ENCODE peak calls at places on chromosomes 1 and 21, in ten cellular contexts. I is ovary, Y is GM12865, T is coronary artery, M is WTC11, F is choroid plexus epithelial cell, O is transverse colon, V is astrocyte, U is lower leg skin, Z is tibial artery. G is an unnamed sample.

GRCh38 chr1:184610872-184611614 is 143.6 kb downstream of the EDEM3 start:
- DNase-seq in I (no peak), Y (no peak), T (no peak), M (no peak), F (no peak), O (no peak), V (no peak), U (no peak), Z (no peak), G (no peak)

GRCh38 chr1:41537788-41538351 is 53.4 kb upstream of the EDN2 start:
- DNase-seq in I (peak; percentile 70), Y (no peak), T (peak; percentile 85), M (no peak), F (peak; percentile 91), O (peak; percentile 58), V (peak; percentile 66), U (peak; percentile 86), Z (peak; percentile 77), G (no peak)

GRCh38 chr1:87826639-87827345 is 498.1 kb downstream of the LMO4 start:
- DNase-seq in I (peak; percentile 31), Y (peak; percentile 76), T (no peak), M (no peak), F (peak; percentile 97), O (peak; percentile 34), V (peak; percentile 10), U (peak; percentile 84), Z (peak; percentile 39), G (peak; percentile 38)

GRCh38 chr1:92484472-92485373 is 2.0 kb downstream of the GFI1 start:
- DNase-seq in I (peak; percentile 21), Y (peak; percentile 82), T (no peak), M (peak; percentile 66), F (no peak), O (peak; percentile 69), V (no peak), U (no peak), Z (no peak), G (peak; percentile 62)

GRCh38 chr1:109240158-109241152 is 8.9 kb upstream of the CELSR2 start:
- DNase-seq in I (peak; percentile 79), Y (no peak), T (no peak), M (peak; percentile 70), F (peak; percentile 79), O (peak; percentile 53), V (peak; percentile 49), U (peak; percentile 93), Z (no peak), G (no peak)

GRCh38 chr1:96792220-96792619 is 70.6 kb downstream of the PTBP2 start:
- DNase-seq in I (no peak), Y (no peak), T (no peak), M (no peak), F (no peak), O (no peak), V (no peak), U (no peak), Z (no peak), G (no peak)

GRCh38 chr1:220338759-220339158 is 66.5 kb upstream of the RAB3GAP2 start:
- DNase-seq in I (no peak), Y (no peak), T (no peak), M (no peak), F (no peak), O (no peak), V (no peak), U (no peak), Z (no peak), G (no peak)

GRCh38 chr1:66395202-66396061 is 138.5 kb upstream of the SGIP1 start:
- DNase-seq in I (no peak), Y (peak; percentile 70), T (no peak), M (no peak), F (peak; percentile 51), O (no peak), V (no peak), U (no peak), Z (no peak), G (peak; percentile 18)

GRCh38 chr1:187300093-187300492 is 471.3 kb downstream of the PLA2G4A start:
- DNase-seq in I (no peak), Y (no peak), T (no peak), M (no peak), F (no peak), O (no peak), V (no peak), U (no peak), Z (no peak), G (no peak)

GRCh38 chr1:59043796-59044195 is 253.1 kb upstream of the FGGY start:
- DNase-seq in I (no peak), Y (no peak), T (no peak), M (no peak), F (peak; percentile 93), O (peak; percentile 69), V (peak; percentile 86), U (peak; percentile 92), Z (peak; percentile 69), G (no peak)

GRCh38 chr1:230772457-230773395 is 25.5 kb downstream of the CAPN9 start:
- DNase-seq in I (peak; percentile 44), Y (no peak), T (no peak), M (no peak), F (peak; percentile 86), O (no peak), V (peak; percentile 34), U (no peak), Z (peak; percentile 33), G (no peak)

GRCh38 chr1:219049411-219049943 is 124.2 kb upstream of the LYPLAL1 start:
- DNase-seq in I (no peak), Y (no peak), T (no peak), M (no peak), F (no peak), O (no peak), V (no peak), U (no peak), Z (no peak), G (no peak)

GRCh38 chr1:235018161-235018560 is 110.5 kb downstream of the TOMM20 start:
- DNase-seq in I (no peak), Y (no peak), T (no peak), M (no peak), F (peak; percentile 94), O (no peak), V (peak; percentile 99), U (peak; percentile 88), Z (no peak), G (no peak)

GRCh38 chr1:150516616-150517015 is 1.1 kb downstream of the FALEC start:
- DNase-seq in I (no peak), Y (peak; percentile 39), T (no peak), M (no peak), F (peak; percentile 72), O (no peak), V (no peak), U (no peak), Z (no peak), G (peak; percentile 46)

GRCh38 chr1:167763525-167764220 is 41.9 kb downstream of the MPZL1 start:
- DNase-seq in I (no peak), Y (no peak), T (no peak), M (no peak), F (no peak), O (no peak), V (peak; percentile 22), U (no peak), Z (no peak), G (no peak)

GRCh38 chr1:234731371-234732085 is 121.5 kb upstream of the IRF2BP2 start:
- DNase-seq in I (no peak), Y (peak; percentile 82), T (peak; percentile 71), M (no peak), F (peak; percentile 63), O (no peak), V (peak; percentile 92), U (no peak), Z (no peak), G (peak; percentile 78)

GRCh38 chr1:109567823-109568222 is 19.4 kb downstream of the GNAI3 start:
- DNase-seq in I (no peak), Y (no peak), T (no peak), M (no peak), F (no peak), O (no peak), V (no peak), U (no peak), Z (no peak), G (no peak)

DNA sequence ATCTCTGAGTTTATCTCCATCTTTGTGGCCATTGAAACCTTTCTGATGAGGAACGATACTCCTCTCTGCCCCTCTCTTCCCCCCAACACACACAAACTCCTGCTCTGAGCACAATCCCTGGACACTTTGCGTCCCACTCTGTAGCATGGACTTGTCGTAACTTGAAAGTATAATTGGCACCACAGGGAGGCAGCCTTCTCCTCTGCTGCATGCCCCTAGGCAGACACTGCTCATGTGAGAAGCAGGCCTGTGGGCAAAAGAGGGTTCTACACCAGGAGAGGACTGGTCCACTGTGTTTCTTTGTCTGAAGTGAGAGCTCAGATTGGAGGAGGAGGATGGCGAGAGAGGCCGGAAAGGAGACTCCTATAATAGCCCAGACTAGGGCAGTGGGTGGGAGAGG is 3.8 kb upstream of the PARS2 start:
- DNase-seq in I (no peak), Y (peak; percentile 18), T (no peak), M (no peak), F (peak; percentile 33), O (peak; percentile 28), V (no peak), U (no peak), Z (no peak), G (no peak)
- TF ChIP-seq CTCF in I (no peak), Y (no peak), T (no peak), M (no peak), F (peak; percentile 33), O (peak; percentile 48), V (peak; percentile 11), U (no peak), Z (no peak), G (no peak)

GRCh38 chr21:34801519-34802132 is 132.8 kb downstream of the CLIC6 start:
- DNase-seq in I (no peak), Y (peak; percentile 62), T (no peak), M (peak; percentile 43), F (peak; percentile 54), O (no peak), V (no peak), U (no peak), Z (no peak), G (peak; percentile 61)
- TF ChIP-seq CTCF in I (no peak), Y (peak; percentile 66), T (no peak), M (no peak), F (peak; percentile 60), O (no peak), V (peak; percentile 9), U (no peak), Z (no peak), G (peak; percentile 69)

GRCh38 chr1:10033359-10033845 is 644 bp downstream of the UBE4B start:
- DNase-seq in I (peak; percentile 43), Y (peak; percentile 24), T (no peak), M (peak; percentile 25), F (peak; percentile 47), O (peak; percentile 25), V (no peak), U (no peak), Z (peak; percentile 21), G (no peak)
- TF ChIP-seq CTCF in I (no peak), Y (no peak), T (no peak), M (no peak), F (no peak), O (peak; percentile 34), V (no peak), U (no peak), Z (no peak), G (no peak)

GRCh38 chr1:32925360-32926142 is 24.4 kb upstream of the TMEM54 start:
- DNase-seq in I (no peak), Y (no peak), T (no peak), M (peak; percentile 53), F (peak; percentile 46), O (peak; percentile 45), V (no peak), U (no peak), Z (no peak), G (no peak)
- TF ChIP-seq CTCF in I (no peak), Y (no peak), T (no peak), M (no peak), F (peak; percentile 21), O (no peak), V (no peak), U (no peak), Z (no peak), G (peak; percentile 11)

G was measured in GM10248.